ENCODE peak calls at places on chromosome 3, in seven cellular contexts. One of them, this sample, is unnamed.
A peak's percentile ranks its signal among the peaks of the same experiment; 100 is the strongest.

GRCh38 chr3:153284282-153284938 is 122.4 kb downstream of the RAP2B start:
- DNase-seq in HCT116: peak; percentile 61
- DNase-seq in H1: no peak
- DNase-seq in GM12878: peak; percentile 12
- DNase-seq in K562: peak; percentile 35
- DNase-seq in HepG2: peak; percentile 10
- DNase-seq in SK-N-SH: no peak
- DNase-seq in this sample: no peak

GRCh38 chr3:184485256-184485655 is 76.3 kb upstream of the EPHB3 start:
- DNase-seq in HepG2: no peak
- DNase-seq in HCT116: no peak
- DNase-seq in SK-N-SH: no peak
- DNase-seq in H1: no peak
- DNase-seq in K562: no peak
- DNase-seq in GM12878: no peak
- DNase-seq in this sample: no peak

GRCh38 chr3:188184160-188184559 is 30.2 kb downstream of the LPP start:
- DNase-seq in HepG2: no peak
- DNase-seq in HCT116: no peak
- DNase-seq in K562: no peak
- DNase-seq in SK-N-SH: no peak
- DNase-seq in GM12878: no peak
- DNase-seq in H1: no peak
- DNase-seq in this sample: no peak

GRCh38 chr3:185677146-185677829 is 91.2 kb downstream of the SENP2 start:
- DNase-seq in HCT116: peak; percentile 69
- DNase-seq in GM12878: no peak
- DNase-seq in SK-N-SH: peak; percentile 56
- DNase-seq in HepG2: peak; percentile 56
- DNase-seq in H1: no peak
- DNase-seq in K562: peak; percentile 57
- DNase-seq in this sample: peak; percentile 94

GRCh38 chr3:128369106-128369708 is 97.5 kb downstream of the DNAJB8 start:
- DNase-seq in HepG2: no peak
- DNase-seq in K562: no peak
- DNase-seq in SK-N-SH: no peak
- DNase-seq in H1: no peak
- DNase-seq in GM12878: no peak
- DNase-seq in HCT116: no peak
- DNase-seq in this sample: no peak

GRCh38 chr3:16303037-16303436 is 38.0 kb downstream of the OXNAD1 start:
- DNase-seq in GM12878: no peak
- DNase-seq in SK-N-SH: no peak
- DNase-seq in HCT116: no peak
- DNase-seq in HepG2: no peak
- DNase-seq in H1: no peak
- DNase-seq in K562: no peak
- DNase-seq in this sample: no peak

GRCh38 chr3:89256395-89256794 is 149.0 kb downstream of the EPHA3 start:
- DNase-seq in K562: no peak
- DNase-seq in GM12878: no peak
- DNase-seq in HepG2: no peak
- DNase-seq in SK-N-SH: no peak
- DNase-seq in HCT116: no peak
- DNase-seq in H1: no peak
- DNase-seq in this sample: no peak

GRCh38 chr3:107661447-107662108 is 138.8 kb downstream of the BBX start:
- DNase-seq in SK-N-SH: no peak
- DNase-seq in HepG2: no peak
- DNase-seq in HCT116: no peak
- DNase-seq in K562: no peak
- DNase-seq in GM12878: no peak
- DNase-seq in H1: no peak
- DNase-seq in this sample: no peak

GRCh38 chr3:76463501-76463900 is 576.4 kb upstream of the ROBO2 start:
- DNase-seq in H1: no peak
- DNase-seq in GM12878: no peak
- DNase-seq in HepG2: no peak
- DNase-seq in HCT116: no peak
- DNase-seq in K562: no peak
- DNase-seq in SK-N-SH: no peak
- DNase-seq in this sample: no peak

GRCh38 chr3:32371466-32372212 is 20.0 kb upstream of the CMTM7 start:
- DNase-seq in HCT116: no peak
- DNase-seq in K562: no peak
- DNase-seq in SK-N-SH: no peak
- DNase-seq in GM12878: no peak
- DNase-seq in H1: no peak
- DNase-seq in HepG2: no peak
- DNase-seq in this sample: no peak

GRCh38 chr3:143433787-143434378 is 314.3 kb downstream of the CHST2 start:
- DNase-seq in SK-N-SH: peak; percentile 2
- DNase-seq in K562: peak; percentile 19
- DNase-seq in HCT116: peak; percentile 8
- DNase-seq in H1: no peak
- DNase-seq in HepG2: peak; percentile 4
- DNase-seq in GM12878: no peak
- DNase-seq in this sample: no peak

GRCh38 chr3:126360714-126361060 is 3.5 kb upstream of the KLF15 start:
- DNase-seq in K562: no peak
- DNase-seq in SK-N-SH: no peak
- DNase-seq in HCT116: no peak
- DNase-seq in H1: no peak
- DNase-seq in HepG2: no peak
- DNase-seq in GM12878: no peak
- DNase-seq in this sample: no peak
- TF ChIP-seq JUND in K562: no peak
- TF ChIP-seq JUND in SK-N-SH: no peak
- TF ChIP-seq JUND in HCT116: no peak
- TF ChIP-seq JUND in H1: no peak
- TF ChIP-seq JUND in HepG2: no peak
- TF ChIP-seq JUND in GM12878: no peak
- TF ChIP-seq JUND in this sample: no peak

GRCh38 chr3:63364909-63365308 is 86.8 kb downstream of the SYNPR start:
- DNase-seq in HepG2: no peak
- DNase-seq in K562: no peak
- DNase-seq in SK-N-SH: peak; percentile 16
- DNase-seq in H1: no peak
- DNase-seq in GM12878: no peak
- DNase-seq in HCT116: no peak
- DNase-seq in this sample: no peak
- TF ChIP-seq JUND in HepG2: no peak
- TF ChIP-seq JUND in K562: no peak
- TF ChIP-seq JUND in SK-N-SH: no peak
- TF ChIP-seq JUND in H1: no peak
- TF ChIP-seq JUND in GM12878: no peak
- TF ChIP-seq JUND in HCT116: no peak
- TF ChIP-seq JUND in this sample: no peak

DNA sequence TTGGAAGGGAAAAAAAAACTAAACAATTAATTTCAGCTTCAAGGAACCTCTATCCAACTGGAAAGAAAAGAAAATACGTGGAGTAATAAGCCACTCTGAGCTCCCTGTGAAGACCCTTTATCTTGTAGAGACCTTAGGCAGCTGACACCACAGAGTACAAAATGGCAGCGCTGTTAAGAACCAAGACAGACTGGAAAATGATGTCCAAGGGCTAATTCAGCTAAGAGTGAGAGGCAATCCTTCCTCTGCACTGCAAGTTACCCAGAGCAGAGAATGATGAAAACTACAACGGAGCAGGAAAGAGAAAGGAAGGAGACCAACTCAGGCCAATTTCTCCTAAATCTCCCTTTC is 56.7 kb downstream of the ZNF148 start:
- DNase-seq in HepG2: no peak
- DNase-seq in K562: no peak
- DNase-seq in GM12878: no peak
- DNase-seq in H1: no peak
- DNase-seq in HCT116: no peak
- DNase-seq in SK-N-SH: no peak
- DNase-seq in this sample: no peak
- TF ChIP-seq JUND in HepG2: no peak
- TF ChIP-seq JUND in K562: no peak
- TF ChIP-seq JUND in GM12878: no peak
- TF ChIP-seq JUND in H1: no peak
- TF ChIP-seq JUND in HCT116: no peak
- TF ChIP-seq JUND in SK-N-SH: no peak
- TF ChIP-seq JUND in this sample: no peak

GRCh38 chr3:141938011-141938350 is 61.5 kb downstream of the ATP1B3 start:
- DNase-seq in GM12878: no peak
- DNase-seq in H1: no peak
- DNase-seq in SK-N-SH: no peak
- DNase-seq in HCT116: no peak
- DNase-seq in K562: no peak
- DNase-seq in HepG2: no peak
- DNase-seq in this sample: no peak
- TF ChIP-seq JUND in GM12878: no peak
- TF ChIP-seq JUND in H1: no peak
- TF ChIP-seq JUND in SK-N-SH: no peak
- TF ChIP-seq JUND in HCT116: no peak
- TF ChIP-seq JUND in K562: no peak
- TF ChIP-seq JUND in HepG2: no peak
- TF ChIP-seq JUND in this sample: no peak

DNA sequence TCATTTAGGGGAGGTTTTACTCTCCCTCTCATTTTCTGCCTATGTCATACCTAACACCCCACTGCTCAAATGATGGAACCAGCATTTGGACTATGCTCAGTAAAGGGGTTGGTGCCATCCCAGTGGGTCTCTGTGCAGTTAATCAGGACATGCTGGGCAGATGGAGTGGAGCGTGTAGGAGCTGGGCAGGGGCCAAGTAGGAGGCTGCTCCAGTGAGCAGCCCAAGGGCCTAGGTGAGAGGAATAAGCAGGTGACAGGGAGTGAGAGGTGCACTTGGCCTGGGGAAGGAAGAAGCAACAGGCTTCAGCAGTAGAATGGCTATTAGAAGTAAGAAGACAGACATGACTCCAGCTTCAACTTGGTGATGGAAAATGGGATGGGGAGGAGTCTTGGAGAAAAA is 72.2 kb downstream of the EPHB1 start:
- DNase-seq in GM12878: no peak
- DNase-seq in HCT116: no peak
- DNase-seq in HepG2: no peak
- DNase-seq in K562: no peak
- DNase-seq in H1: no peak
- DNase-seq in SK-N-SH: no peak
- DNase-seq in this sample: no peak
- TF ChIP-seq JUND in GM12878: no peak
- TF ChIP-seq JUND in HCT116: no peak
- TF ChIP-seq JUND in HepG2: no peak
- TF ChIP-seq JUND in K562: no peak
- TF ChIP-seq JUND in H1: no peak
- TF ChIP-seq JUND in SK-N-SH: no peak
- TF ChIP-seq JUND in this sample: no peak

DNA sequence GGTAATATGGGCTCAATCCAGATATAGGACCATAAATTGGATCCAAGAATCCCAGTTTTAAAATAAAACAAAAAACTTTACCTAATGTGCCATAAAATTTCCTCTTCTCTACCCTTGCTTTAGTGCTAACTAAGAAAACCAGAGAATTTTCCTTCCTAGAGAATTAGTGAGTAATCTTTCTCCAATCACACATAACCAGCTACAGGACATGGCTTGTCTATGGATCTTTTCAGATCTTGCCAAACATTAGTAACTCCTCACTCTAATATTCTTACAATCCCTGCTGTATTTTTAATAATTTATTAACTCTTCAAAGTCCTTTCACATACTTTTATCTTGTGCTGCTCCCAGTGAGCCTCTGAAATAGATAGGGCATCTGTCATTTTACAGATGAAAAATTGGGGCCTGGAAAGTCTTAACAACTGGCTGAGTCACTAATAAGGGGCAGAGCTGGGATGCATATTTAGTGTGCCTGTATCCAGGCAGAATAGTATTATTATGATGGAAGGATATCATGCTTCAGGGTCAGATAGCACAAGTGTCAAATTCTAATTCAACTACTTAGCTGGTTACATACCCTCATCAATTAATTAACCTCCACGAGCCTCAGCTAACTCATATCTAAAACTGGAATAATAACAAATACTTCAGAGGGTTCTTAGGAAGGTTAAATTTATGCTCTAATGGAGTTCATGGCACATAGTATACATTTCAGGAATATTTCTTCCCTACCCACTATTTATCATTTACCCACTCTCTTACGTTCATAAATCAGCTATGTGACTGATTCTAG is 5.6 kb downstream of the ZBED2 start:
- DNase-seq in H1: no peak
- DNase-seq in K562: no peak
- DNase-seq in SK-N-SH: peak; percentile 21
- DNase-seq in HepG2: no peak
- DNase-seq in GM12878: no peak
- DNase-seq in HCT116: no peak
- DNase-seq in this sample: no peak
- TF ChIP-seq JUND in H1: no peak
- TF ChIP-seq JUND in K562: no peak
- TF ChIP-seq JUND in SK-N-SH: peak; percentile 75
- TF ChIP-seq JUND in HepG2: no peak
- TF ChIP-seq JUND in GM12878: no peak
- TF ChIP-seq JUND in HCT116: peak; percentile 34
- TF ChIP-seq JUND in this sample: no peak

GRCh38 chr3:139117883-139118760 is 73.4 kb upstream of the PRR23C start:
- DNase-seq in SK-N-SH: no peak
- DNase-seq in GM12878: no peak
- DNase-seq in HCT116: no peak
- DNase-seq in K562: no peak
- DNase-seq in H1: no peak
- DNase-seq in HepG2: no peak
- DNase-seq in this sample: no peak

GRCh38 chr3:139118835-139119234 is 74.1 kb upstream of the PRR23C start:
- DNase-seq in SK-N-SH: no peak
- DNase-seq in HCT116: no peak
- DNase-seq in GM12878: no peak
- DNase-seq in H1: no peak
- DNase-seq in HepG2: no peak
- DNase-seq in K562: no peak
- DNase-seq in this sample: no peak

GRCh38 chr3:139120336-139120971 is 75.8 kb upstream of the PRR23C start:
- DNase-seq in GM12878: no peak
- DNase-seq in SK-N-SH: no peak
- DNase-seq in K562: peak; percentile 33
- DNase-seq in H1: no peak
- DNase-seq in HCT116: peak; percentile 21
- DNase-seq in HepG2: no peak
- DNase-seq in this sample: no peak

GRCh38 chr3:139119331-139120025 is 74.8 kb upstream of the PRR23C start:
- DNase-seq in HepG2: no peak
- DNase-seq in K562: no peak
- DNase-seq in H1: no peak
- DNase-seq in SK-N-SH: no peak
- DNase-seq in GM12878: no peak
- DNase-seq in HCT116: no peak
- DNase-seq in this sample: no peak

GRCh38 chr3:139117136-139117675 is 72.5 kb upstream of the PRR23C start:
- DNase-seq in H1: no peak
- DNase-seq in HCT116: no peak
- DNase-seq in SK-N-SH: no peak
- DNase-seq in HepG2: no peak
- DNase-seq in K562: no peak
- DNase-seq in GM12878: no peak
- DNase-seq in this sample: peak; percentile 49
- TF ChIP-seq JUND in H1: no peak
- TF ChIP-seq JUND in HCT116: no peak
- TF ChIP-seq JUND in SK-N-SH: no peak
- TF ChIP-seq JUND in HepG2: no peak
- TF ChIP-seq JUND in K562: no peak
- TF ChIP-seq JUND in GM12878: no peak
- TF ChIP-seq JUND in this sample: peak; percentile 66

This sample was measured in T47D.